ENCODE peak calls at places on chromosome 7, in ten cellular contexts. Q is left colon, Y is GF-D8, R is EL, Z is T-helper 9 cell, L is Calu3, F is upper lobe of left lung, P is nephron progenitor cell, N is heart right ventricle, S is T-cell. V is an unnamed sample.

GRCh38 chr7:36686499-36686898 is 37.8 kb downstream of the AOAH start:
- DNase-seq in R (peak), P (no peak), L (peak), N (no peak), Y (no peak), Q (no peak), Z (no peak), S (no peak), F (peak), V (no peak)

GRCh38 chr7:26726051-26726450 is 138.3 kb downstream of the SKAP2 start:
- DNase-seq in Q (no peak), L (no peak), N (no peak), F (no peak), P (no peak), R (no peak), S (no peak), Y (no peak), Z (no peak), V (no peak)

GRCh38 chr7:1425292-1426136 is 33.8 kb downstream of the MICALL2 start:
- DNase-seq in F (no peak), Z (no peak), N (no peak), Q (no peak), P (no peak), Y (no peak), S (no peak), R (no peak), L (peak), V (no peak)

GRCh38 chr7:120806669-120807068 is 51.3 kb downstream of the TSPAN12 start:
- DNase-seq in S (no peak), N (no peak), L (no peak), P (no peak), Q (no peak), Y (no peak), Z (no peak), F (no peak), R (no peak), V (no peak)

GRCh38 chr7:5397657-5398237 is 25.9 kb downstream of the TNRC18 start:
- DNase-seq in P (no peak), Q (peak), R (no peak), N (no peak), Y (no peak), L (no peak), Z (no peak), S (no peak), F (no peak), V (no peak)

GRCh38 chr7:65951837-65952578 is 30.0 kb downstream of the GUSB start:
- DNase-seq in F (peak), L (no peak), Z (no peak), Y (no peak), S (no peak), R (no peak), P (no peak), Q (no peak), N (no peak), V (no peak)

GRCh38 chr7:56033671-56034432 is 17.4 kb downstream of the PSPH start:
- DNase-seq in P (peak), N (peak), Y (peak), F (peak), R (peak), S (peak), Q (peak), L (peak), Z (peak), V (peak)

GRCh38 chr7:69237541-69237940 is 360.7 kb upstream of the AUTS2 start:
- DNase-seq in P (no peak), R (no peak), Q (no peak), S (no peak), Z (no peak), F (no peak), L (no peak), Y (no peak), N (no peak), V (no peak)

GRCh38 chr7:155257482-155258232 is 40.0 kb upstream of the INSIG1 start:
- DNase-seq in F (no peak), N (peak), L (no peak), R (no peak), P (no peak), S (no peak), Q (peak), Y (no peak), Z (no peak), V (no peak)

GRCh38 chr7:128108641-128109423 is 77.6 kb upstream of the LRRC4 start:
- DNase-seq in N (no peak), Q (no peak), F (no peak), L (no peak), Z (no peak), R (no peak), P (no peak), S (no peak), Y (peak), V (peak)

GRCh38 chr7:130593033-130593432 is 75.5 kb downstream of the COPG2 start:
- DNase-seq in Z (no peak), N (no peak), L (no peak), S (no peak), Q (no peak), Y (no peak), P (no peak), F (no peak), R (peak), V (no peak)

GRCh38 chr7:84950836-84951235 is 236.0 kb downstream of the SEMA3D start:
- DNase-seq in R (peak), L (no peak), Q (no peak), F (no peak), S (no peak), P (no peak), N (no peak), Y (no peak), Z (no peak), V (no peak)

GRCh38 chr7:68730871-68731403 is 867.3 kb upstream of the AUTS2 start:
- DNase-seq in Q (no peak), F (peak), L (no peak), P (no peak), S (no peak), R (no peak), Z (no peak), N (no peak), Y (no peak), V (no peak)

GRCh38 chr7:147650991-147651390 is 939.6 kb upstream of the C7orf33 start:
- DNase-seq in Y (no peak), N (no peak), F (no peak), L (no peak), Z (no peak), R (no peak), S (no peak), Q (no peak), P (no peak), V (no peak)

GRCh38 chr7:75879771-75880184 is 944 bp downstream of the RHBDD2 start:
- DNase-seq in Y (peak), S (no peak), Z (no peak), L (no peak), Q (no peak), F (no peak), N (no peak), R (peak), P (no peak), V (no peak)

GRCh38 chr7:154640266-154640865 is 362.6 kb downstream of the PAXIP1 start:
- DNase-seq in S (no peak), F (no peak), L (no peak), Z (no peak), N (no peak), Q (peak), Y (no peak), P (peak), R (no peak), V (no peak)

GRCh38 chr7:130352335-130353074 is 7.9 kb downstream of the CPA5 start:
- DNase-seq in N (no peak), F (no peak), R (peak), S (no peak), L (no peak), Q (no peak), Y (no peak), P (no peak), Z (no peak), V (no peak)

GRCh38 chr7:132687981-132688383 is 111.7 kb upstream of the PLXNA4 start:
- DNase-seq in Q (no peak), P (no peak), N (no peak), Z (no peak), L (no peak), F (no peak), Y (no peak), R (no peak), S (no peak), V (no peak)

GRCh38 chr7:142571581-142571980 is 177.7 kb upstream of the PRSS1 start:
- DNase-seq in N (no peak), R (no peak), P (no peak), F (no peak), S (no peak), Q (no peak), Z (no peak), L (no peak), Y (no peak), V (no peak)

GRCh38 chr7:33674804-33675411 is 230.4 kb upstream of the BMPER start:
- DNase-seq in N (no peak), F (no peak), Y (no peak), S (no peak), L (no peak), Z (no peak), P (no peak), R (no peak), Q (no peak), V (no peak)

GRCh38 chr7:54897891-54898290 is 120.9 kb upstream of the EGFR start:
- DNase-seq in Z (no peak), R (peak), F (no peak), Q (no peak), S (no peak), N (no peak), P (no peak), L (no peak), Y (no peak), V (no peak)

GRCh38 chr7:710161-710560 is 16.3 kb upstream of the DNAAF5 start:
- DNase-seq in F (no peak), L (no peak), P (no peak), N (no peak), S (no peak), Z (no peak), R (no peak), Y (no peak), Q (no peak), V (no peak)

GRCh38 chr7:31111109-31111451 is 59.0 kb downstream of the ADCYAP1R1 start:
- DNase-seq in Z (no peak), R (no peak), N (no peak), L (no peak), F (no peak), P (no peak), Q (no peak), Y (no peak), S (no peak), V (no peak)

GRCh38 chr7:94179466-94179865 is 175.3 kb upstream of the BET1 start:
- DNase-seq in S (no peak), Y (no peak), Z (no peak), L (no peak), R (no peak), Q (no peak), F (no peak), N (no peak), P (no peak), V (no peak)

GRCh38 chr7:1853619-1854520 is 183.8 kb downstream of the ELFN1 start:
- DNase-seq in F (no peak), S (no peak), N (peak), L (no peak), P (peak), R (no peak), Q (peak), Y (no peak), Z (no peak), V (no peak)

GRCh38 chr7:100003711-100004661 is 11.4 kb upstream of the ZKSCAN1 start:
- DNase-seq in S (no peak), N (no peak), Q (peak), R (no peak), Z (no peak), Y (no peak), L (no peak), F (peak), P (no peak), V (no peak)